ENCODE peak calls at places on chromosome 20, in seven cellular contexts. K is Peyer's patch; P is CD8-positive, alpha-beta memory T cell; A is breast epithelium; C is left ventricle myocardium inferior; J is sigmoid colon; O is fibroblast of lung. Q is an unnamed sample.

GRCh38 chr20:47784599-47785320 is 521 bp downstream of the SULF2 start:
- DNase-seq in K (no peak), P (no peak), A (no peak), C (peak), J (no peak), O (peak), Q (no peak)

GRCh38 chr20:30815577-30816181 is 441.8 kb upstream of the DEFB115 start:
- DNase-seq in K (peak), P (no peak), A (no peak), C (no peak), J (no peak), O (no peak), Q (no peak)

GRCh38 chr20:32356935-32357868 is 929 bp upstream of the ASXL1 start:
- DNase-seq in K (peak), P (no peak), A (no peak), C (no peak), J (no peak), O (no peak), Q (no peak)

GRCh38 chr20:64182146-64182865 is 18.1 kb downstream of the MYT1 start:
- DNase-seq in K (no peak), P (no peak), A (no peak), C (no peak), J (no peak), O (no peak), Q (no peak)

GRCh38 chr20:31475032-31475431 is at the start of the genes DEFB124 and REM1:
- DNase-seq in K (peak), P (no peak), A (no peak), C (peak), J (peak), O (no peak), Q (no peak)

GRCh38 chr20:57013221-57013620 is 253.2 kb downstream of the BMP7 start:
- DNase-seq in K (no peak), P (no peak), A (no peak), C (no peak), J (no peak), O (no peak), Q (no peak)

GRCh38 chr20:17542993-17543412 is 11.8 kb upstream of the BFSP1 start:
- DNase-seq in K (no peak), P (no peak), A (no peak), C (no peak), J (no peak), O (peak), Q (no peak)

GRCh38 chr20:43940518-43941225 is 26.0 kb downstream of the TOX2 start:
- DNase-seq in K (peak), P (no peak), A (no peak), C (no peak), J (no peak), O (no peak), Q (no peak)

GRCh38 chr20:2692036-2692885 is at the start of gene EBF4:
- DNase-seq in K (peak), P (peak), A (no peak), C (peak), J (peak), O (peak), Q (peak)

GRCh38 chr20:12997128-12997655 is 11.6 kb upstream of the SPTLC3 start:
- DNase-seq in K (no peak), P (no peak), A (no peak), C (no peak), J (no peak), O (no peak), Q (no peak)

GRCh38 chr20:5353624-5354496 is 37.1 kb upstream of the PROKR2 start:
- DNase-seq in K (no peak), P (no peak), A (no peak), C (no peak), J (no peak), O (no peak), Q (no peak)

GRCh38 chr20:1367479-1367878 is 25.4 kb downstream of the FKBP1A start:
- DNase-seq in K (no peak), P (no peak), A (no peak), C (no peak), J (no peak), O (no peak), Q (no peak)
- H3K27ac ChIP-seq in K (no peak), P (no peak), A (no peak), C (no peak), J (no peak), O (no peak), Q (no peak)

GRCh38 chr20:40191573-40191972 is 497.5 kb downstream of the MAFB start:
- DNase-seq in K (no peak), P (no peak), A (no peak), C (no peak), J (no peak), O (no peak), Q (no peak)
- H3K27ac ChIP-seq in K (no peak), P (no peak), A (peak), C (peak), J (no peak), O (no peak), Q (no peak)

GRCh38 chr20:33404281-33404680 is 3.0 kb upstream of the CDK5RAP1 start:
- DNase-seq in K (no peak), P (no peak), A (no peak), C (no peak), J (no peak), O (no peak), Q (no peak)

GRCh38 chr20:33399924-33400323 is 1.4 kb downstream of the CDK5RAP1 start:
- DNase-seq in K (no peak), P (no peak), A (no peak), C (no peak), J (no peak), O (no peak), Q (no peak)

GRCh38 chr20:33407251-33407650 is 5.9 kb upstream of the CDK5RAP1 start:
- DNase-seq in K (no peak), P (no peak), A (no peak), C (no peak), J (no peak), O (peak), Q (no peak)

GRCh38 chr20:33401042-33401921 is at the start of gene CDK5RAP1:
- DNase-seq in K (peak), P (peak), A (peak), C (peak), J (peak), O (peak), Q (peak)

GRCh38 chr20:33401922-33402369 is 627 bp upstream of the CDK5RAP1 start:
- DNase-seq in K (no peak), P (no peak), A (no peak), C (no peak), J (no peak), O (no peak), Q (no peak)
- H3K27ac ChIP-seq in K (peak), P (peak), A (no peak), C (peak), J (peak), O (peak), Q (peak)

GRCh38 chr20:60232380-60232779 is 274.2 kb downstream of the CDH26 start:
- DNase-seq in K (no peak), P (no peak), A (no peak), C (no peak), J (no peak), O (no peak), Q (no peak)
- H3K27ac ChIP-seq in K (no peak), P (no peak), A (no peak), C (no peak), J (no peak), O (no peak), Q (no peak)

DNA sequence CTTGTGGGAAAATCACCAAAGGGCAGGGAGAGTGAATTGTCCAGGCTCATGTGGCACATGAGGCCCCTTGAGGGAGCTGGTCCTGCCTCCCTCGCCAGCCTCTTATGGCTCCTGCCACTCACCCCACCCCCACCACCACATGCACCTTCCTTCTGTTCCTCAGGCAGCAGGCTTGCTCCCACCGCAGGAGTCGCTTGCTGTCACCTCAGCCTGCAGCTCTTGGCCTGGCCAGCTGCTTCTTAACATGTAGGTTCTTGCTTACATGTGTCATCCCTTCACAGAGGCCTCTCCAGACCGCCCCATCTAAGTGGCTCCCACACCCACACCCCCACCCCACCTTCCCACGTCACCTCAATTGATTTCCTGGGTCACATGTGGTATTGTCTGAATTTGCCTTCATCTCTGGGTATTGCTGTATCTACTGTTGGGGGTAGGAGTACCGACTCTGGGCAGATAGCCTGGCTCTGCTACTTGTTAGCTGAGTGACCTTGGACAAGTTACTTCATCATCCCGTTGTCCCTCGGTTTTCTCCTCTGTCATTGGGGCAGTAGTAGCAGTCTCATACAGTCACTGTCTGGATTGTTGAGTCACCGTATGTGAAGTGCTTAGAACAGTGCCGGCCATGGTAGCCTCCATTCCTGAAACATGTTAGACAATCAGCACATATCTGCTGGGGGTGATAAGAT is 41.7 kb downstream of the SLC9A8 start:
- DNase-seq in K (no peak), P (no peak), A (no peak), C (no peak), J (no peak), O (no peak), Q (no peak)
- H3K27ac ChIP-seq in K (no peak), P (no peak), A (no peak), C (no peak), J (no peak), O (no peak), Q (no peak)

DNA sequence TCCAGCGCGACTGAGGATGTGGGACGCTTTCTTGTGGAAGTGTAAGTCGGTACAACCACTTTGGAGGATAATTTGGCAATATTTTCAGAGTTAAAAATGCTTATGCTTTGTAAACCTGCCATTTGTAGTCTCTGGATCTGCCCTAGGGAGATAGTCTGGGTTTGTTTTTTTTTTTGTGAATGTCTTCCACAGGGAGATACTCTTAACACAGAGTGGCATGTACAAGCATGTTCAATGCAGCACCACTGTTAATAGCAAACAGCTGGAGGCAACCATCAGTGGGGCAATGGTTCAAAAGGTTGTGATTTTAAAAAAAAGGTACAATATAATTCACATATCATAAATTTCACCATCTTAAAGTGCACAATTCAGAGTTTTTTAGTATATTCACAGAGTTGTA is 22.4 kb downstream of the SLC9A8 start:
- DNase-seq in K (no peak), P (no peak), A (no peak), C (no peak), J (no peak), O (no peak), Q (no peak)
- H3K27ac ChIP-seq in K (no peak), P (no peak), A (no peak), C (no peak), J (no peak), O (no peak), Q (no peak)

DNA sequence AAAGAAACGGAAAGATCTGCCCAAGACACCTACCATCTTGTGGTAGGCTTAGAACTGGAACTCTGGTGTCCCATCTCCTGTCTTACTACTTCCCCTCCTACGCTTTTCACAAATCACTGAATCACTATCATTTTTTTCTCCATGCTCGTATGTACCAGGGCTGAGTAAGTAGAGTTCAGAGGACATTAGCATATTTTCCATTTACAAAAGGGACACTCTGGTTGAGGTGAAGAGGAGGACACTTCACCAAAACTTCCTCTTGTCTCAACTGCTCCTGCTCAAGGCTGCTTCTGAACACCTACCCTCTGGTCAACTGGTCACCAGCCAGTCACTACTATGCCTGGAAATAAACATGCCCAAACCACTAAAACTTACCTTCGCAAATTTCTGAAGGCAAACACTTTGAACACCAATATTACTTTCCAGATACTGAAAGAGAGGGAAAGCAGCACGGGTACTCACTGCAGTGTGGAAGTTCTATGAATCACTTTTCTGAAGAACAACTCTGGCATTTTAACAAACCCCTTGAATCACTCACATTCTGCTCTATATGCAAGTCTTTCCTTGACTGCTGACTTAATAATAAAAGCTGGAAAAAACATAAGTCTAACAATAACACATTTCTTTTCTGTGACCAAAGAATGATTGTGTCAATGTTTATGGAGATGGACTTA is 123.3 kb downstream of the INSM1 start:
- DNase-seq in K (no peak), P (no peak), A (no peak), C (no peak), J (no peak), O (peak), Q (no peak)
- H3K27ac ChIP-seq in K (no peak), P (no peak), A (no peak), C (no peak), J (no peak), O (no peak), Q (no peak)

DNA sequence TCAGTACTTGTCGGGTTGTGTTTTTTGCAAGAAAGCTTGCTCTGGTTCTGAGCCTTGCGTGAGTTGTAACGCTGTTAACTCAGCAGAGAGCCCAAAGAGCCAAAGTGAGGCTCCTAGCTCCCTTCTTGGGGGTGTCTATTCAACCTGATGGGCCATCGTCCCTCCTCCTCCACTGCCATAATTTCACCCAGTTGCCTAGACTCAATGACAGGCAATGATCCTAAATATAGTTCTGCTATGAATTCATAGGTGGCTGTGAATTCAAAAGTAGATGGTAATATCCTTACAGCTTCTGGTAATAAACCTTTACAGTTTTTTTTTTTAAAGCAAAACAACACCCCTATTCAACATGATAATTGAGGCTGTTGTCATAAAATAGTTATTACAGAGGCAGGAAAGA is 39.5 kb downstream of the GHRH start:
- DNase-seq in K (no peak), P (no peak), A (no peak), C (no peak), J (no peak), O (no peak), Q (no peak)
- H3K27ac ChIP-seq in K (no peak), P (no peak), A (no peak), C (no peak), J (no peak), O (no peak), Q (no peak)

GRCh38 chr20:62354811-62355341 is 12.2 kb downstream of the LAMA5 start:
- DNase-seq in K (no peak), P (no peak), A (no peak), C (no peak), J (peak), O (no peak), Q (no peak)
- H3K27ac ChIP-seq in K (peak), P (no peak), A (peak), C (peak), J (peak), O (no peak), Q (no peak)

GRCh38 chr20:38159949-38160756 is 4.9 kb downstream of the TGM2 start:
- DNase-seq in K (no peak), P (no peak), A (no peak), C (no peak), J (no peak), O (no peak), Q (no peak)
- H3K27ac ChIP-seq in K (peak), P (peak), A (no peak), C (peak), J (no peak), O (no peak), Q (no peak)

Q was measured in effector memory CD4-positive, alpha-beta T cell.